ENCODE peak calls at places on chromosomes 4 and X, in four cellular contexts. W is activated CD4-positive, alpha-beta T cell treated with anti-CD3 and anti-CD28 coated beads, Interleukin-2, amount 50 U/mL, for 1 hour; P is cerebellar cortex; N is midbrain. K is an unnamed sample.

GRCh38 chr4:2843909-2844584 is 403 bp downstream of the ADD1 start:
- DNase-seq in W (peak), P (no peak), N (peak), K (no peak)

GRCh38 chr4:1305781-1306455 is 16.2 kb downstream of the MAEA start:
- DNase-seq in W (peak), P (no peak), N (no peak), K (no peak)

GRCh38 chr4:55184600-55185523 is 59.5 kb upstream of the KDR start:
- DNase-seq in W (peak), P (peak), N (no peak), K (no peak)

GRCh38 chr4:41199788-41200187 is 14.6 kb downstream of the APBB2 start:
- DNase-seq in W (no peak), P (no peak), N (no peak), K (no peak)

GRCh38 chr4:155809835-155810234 is 51.0 kb downstream of the GUCY1B1 start:
- DNase-seq in W (no peak), P (peak), N (peak), K (no peak)

GRCh38 chr4:127140306-127140705 is 492.5 kb upstream of the INTU start:
- DNase-seq in W (no peak), P (no peak), N (no peak), K (no peak)

GRCh38 chrX:52422884-52423283 is 54.1 kb downstream of the XAGE2 start:
- DNase-seq in W (no peak), P (no peak), N (no peak), K (no peak)

GRCh38 chrX:44459501-44459900 is 83.2 kb downstream of the FUNDC1 start:
- DNase-seq in W (no peak), P (no peak), N (no peak), K (no peak)

GRCh38 chr4:121989715-121990114 is 37.9 kb upstream of the TRPC3 start:
- DNase-seq in W (no peak), P (no peak), N (no peak), K (no peak)

GRCh38 chrX:48665991-48666390 is 17.6 kb upstream of the WAS start:
- DNase-seq in W (no peak), P (no peak), N (no peak), K (no peak)

GRCh38 chr4:121669163-121669550 is 27.6 kb downstream of the ANXA5 start:
- DNase-seq in W (no peak), P (no peak), N (no peak), K (no peak)

GRCh38 chrX:153861733-153862300 is 24.2 kb downstream of the L1CAM start:
- DNase-seq in W (no peak), P (peak), N (no peak), K (no peak)

GRCh38 chr4:60847614-60848013 is 352.5 kb upstream of the ADGRL3 start:
- DNase-seq in W (no peak), P (no peak), N (no peak), K (no peak)

GRCh38 chr4:87882861-87883260 is 50.1 kb downstream of the MEPE start:
- DNase-seq in W (no peak), P (no peak), N (no peak), K (no peak)

GRCh38 chrX:102860235-102860634 is 76.8 kb upstream of the RAB40AL start:
- DNase-seq in W (no peak), P (no peak), N (no peak), K (no peak)

GRCh38 chr4:128468485-128468989 is 180.9 kb upstream of the PGRMC2 start:
- DNase-seq in W (no peak), P (no peak), N (peak), K (no peak)

GRCh38 chr4:107897823-107898222 is 33.5 kb upstream of the CYP2U1 start:
- DNase-seq in W (no peak), P (no peak), N (no peak), K (no peak)

GRCh38 chrX:117839544-117839943 is 277.1 kb downstream of the KLHL13 start:
- DNase-seq in W (no peak), P (no peak), N (no peak), K (no peak)

GRCh38 chrX:32877592-32877991 is 333.8 kb downstream of the DMD start:
- DNase-seq in W (no peak), P (no peak), N (no peak), K (no peak)

GRCh38 chr4:122584517-122584916 is 36.3 kb downstream of the IL21 start:
- DNase-seq in W (no peak), P (no peak), N (peak), K (no peak)

GRCh38 chr4:89129080-89129640 is 17.8 kb downstream of the TIGD2 start:
- DNase-seq in W (no peak), P (no peak), N (no peak), K (no peak)

GRCh38 chrX:120549483-120550452 is 11.0 kb downstream of the CUL4B start:
- DNase-seq in W (no peak), P (no peak), N (no peak), K (no peak)

GRCh38 chr4:122548452-122548851 is 72.4 kb downstream of the IL21 start:
- DNase-seq in W (no peak), P (no peak), N (no peak), K (no peak)

GRCh38 chrX:9681422-9681821 is 84.2 kb downstream of the GPR143 start:
- DNase-seq in W (no peak), P (no peak), N (no peak), K (no peak)

GRCh38 chr4:132572210-132572609 is 576.9 kb upstream of the PCDH10 start:
- DNase-seq in W (no peak), P (no peak), N (no peak), K (no peak)

GRCh38 chr4:156976147-156976546 is 4.5 kb upstream of the PDGFC start:
- DNase-seq in W (no peak), P (no peak), N (no peak), K (no peak)

GRCh38 chr4:84914686-84915395 is 51.6 kb downstream of the WDFY3 start:
- DNase-seq in W (no peak), P (no peak), N (no peak), K (no peak)

GRCh38 chr4:23163649-23164436 is 471.1 kb downstream of the GBA3 start:
- DNase-seq in W (no peak), P (no peak), N (no peak), K (no peak)

GRCh38 chr4:128244379-128244778 is 43.2 kb downstream of the PGRMC2 start:
- DNase-seq in W (no peak), P (no peak), N (no peak), K (no peak)

GRCh38 chr4:167906851-167907250 is 185.5 kb upstream of the ANXA10 start:
- DNase-seq in W (no peak), P (no peak), N (no peak), K (no peak)

GRCh38 chr4:1113311-1114009 is at the start of gene RNF212:
- DNase-seq in W (peak), P (no peak), N (no peak), K (peak)

GRCh38 chr4:145130788-145131398 is 32.8 kb downstream of the ABCE1 start:
- DNase-seq in W (no peak), P (no peak), N (no peak), K (no peak)

GRCh38 chr4:40722576-40723161 is 27.1 kb upstream of the NSUN7 start:
- DNase-seq in W (no peak), P (no peak), N (no peak), K (no peak)

GRCh38 chr4:75542824-75543223 is 13.0 kb upstream of the ODAPH start:
- DNase-seq in W (no peak), P (no peak), N (no peak), K (no peak)

GRCh38 chr4:60805500-60806313 is 394.4 kb upstream of the ADGRL3 start:
- DNase-seq in W (no peak), P (peak), N (peak), K (no peak)

GRCh38 chr4:13988347-13989265 is 361.1 kb upstream of the BOD1L1 start:
- DNase-seq in W (no peak), P (peak), N (peak), K (no peak)

K was measured in stimulated activated CD8-positive, alpha-beta memory T cell treated with anti-CD3 and anti-CD28 coated beads, Interleukin-15, amount 100 ng/mL, for 48 hours.